ENCODE peak calls at places on chromosomes 12 and 14, in five cellular contexts. One of them, this sample, is unnamed.

GRCh38 chr12:90013409-90013808 is 304.8 kb upstream of the ATP2B1 start:
- DNase-seq in DMS79: no peak
- DNase-seq in NCI-H1694: no peak
- DNase-seq in fibroblast of pulmonary artery: peak; percentile 35
- DNase-seq in skeletal muscle cell: no peak
- DNase-seq in this sample: no peak

GRCh38 chr12:110992909-110993308 is 72.5 kb upstream of the MYL2 start:
- DNase-seq in skeletal muscle cell: no peak
- DNase-seq in DMS79: no peak
- DNase-seq in fibroblast of pulmonary artery: no peak
- DNase-seq in NCI-H1694: no peak
- DNase-seq in this sample: no peak

GRCh38 chr14:78232666-78233065 is 62.5 kb downstream of the NRXN3 start:
- DNase-seq in DMS79: no peak
- DNase-seq in fibroblast of pulmonary artery: no peak
- DNase-seq in NCI-H1694: peak; percentile 47
- DNase-seq in skeletal muscle cell: no peak
- DNase-seq in this sample: no peak

GRCh38 chr14:37272569-37272968 is 74.8 kb downstream of the MIPOL1 start:
- DNase-seq in fibroblast of pulmonary artery: no peak
- DNase-seq in DMS79: no peak
- DNase-seq in NCI-H1694: no peak
- DNase-seq in skeletal muscle cell: no peak
- DNase-seq in this sample: no peak

GRCh38 chr12:64392221-64392620 is 1.7 kb upstream of the C12orf56 start:
- DNase-seq in DMS79: no peak
- DNase-seq in skeletal muscle cell: no peak
- DNase-seq in fibroblast of pulmonary artery: peak; percentile 74
- DNase-seq in NCI-H1694: no peak
- DNase-seq in this sample: no peak

GRCh38 chr12:50224026-50224692 is 57.0 kb upstream of the CERS5 start:
- DNase-seq in skeletal muscle cell: no peak
- DNase-seq in NCI-H1694: no peak
- DNase-seq in DMS79: peak; percentile 95
- DNase-seq in fibroblast of pulmonary artery: peak; percentile 54
- DNase-seq in this sample: no peak

GRCh38 chr14:34833545-34834523 is 41.3 kb downstream of the BAZ1A start:
- DNase-seq in DMS79: no peak
- DNase-seq in fibroblast of pulmonary artery: peak; percentile 41
- DNase-seq in NCI-H1694: no peak
- DNase-seq in skeletal muscle cell: no peak
- DNase-seq in this sample: no peak

GRCh38 chr12:106889326-106889725 is 66.4 kb upstream of the TMEM263 start:
- DNase-seq in skeletal muscle cell: no peak
- DNase-seq in fibroblast of pulmonary artery: no peak
- DNase-seq in DMS79: no peak
- DNase-seq in NCI-H1694: no peak
- DNase-seq in this sample: no peak

GRCh38 chr14:101705733-101706508 is 55.6 kb upstream of the PPP2R5C start:
- DNase-seq in skeletal muscle cell: no peak
- DNase-seq in DMS79: no peak
- DNase-seq in fibroblast of pulmonary artery: peak; percentile 50
- DNase-seq in NCI-H1694: no peak
- DNase-seq in this sample: no peak

GRCh38 chr12:48123169-48123568 is 4.0 kb downstream of the PFKM start:
- DNase-seq in skeletal muscle cell: no peak
- DNase-seq in NCI-H1694: no peak
- DNase-seq in fibroblast of pulmonary artery: no peak
- DNase-seq in DMS79: no peak
- DNase-seq in this sample: no peak

GRCh38 chr12:56338643-56339422 is at the start of gene IL23A:
- DNase-seq in fibroblast of pulmonary artery: no peak
- DNase-seq in NCI-H1694: no peak
- DNase-seq in skeletal muscle cell: no peak
- DNase-seq in DMS79: no peak
- DNase-seq in this sample: peak; percentile 21

GRCh38 chr12:87021400-87021799 is 765.2 kb upstream of the MGAT4C start:
- DNase-seq in fibroblast of pulmonary artery: no peak
- DNase-seq in NCI-H1694: no peak
- DNase-seq in skeletal muscle cell: no peak
- DNase-seq in DMS79: no peak
- DNase-seq in this sample: no peak

GRCh38 chr12:64404470-64405446 is 566 bp downstream of the XPOT start:
- DNase-seq in NCI-H1694: peak; percentile 10
- DNase-seq in DMS79: peak; percentile 18
- DNase-seq in skeletal muscle cell: peak; percentile 72
- DNase-seq in fibroblast of pulmonary artery: peak; percentile 85
- DNase-seq in this sample: no peak

GRCh38 chr14:101372894-101373640 is 188.2 kb upstream of the DIO3 start:
- DNase-seq in NCI-H1694: no peak
- DNase-seq in skeletal muscle cell: no peak
- DNase-seq in DMS79: no peak
- DNase-seq in fibroblast of pulmonary artery: no peak
- DNase-seq in this sample: no peak

GRCh38 chr14:100340454-100340813 is 17.3 kb downstream of the SLC25A47 start:
- DNase-seq in fibroblast of pulmonary artery: no peak
- DNase-seq in NCI-H1694: no peak
- DNase-seq in DMS79: no peak
- DNase-seq in skeletal muscle cell: no peak
- DNase-seq in this sample: no peak

GRCh38 chr14:76953196-76953945 is 75.1 kb downstream of the IRF2BPL start:
- DNase-seq in NCI-H1694: no peak
- DNase-seq in DMS79: peak; percentile 65
- DNase-seq in fibroblast of pulmonary artery: peak; percentile 63
- DNase-seq in skeletal muscle cell: no peak
- DNase-seq in this sample: peak; percentile 66

GRCh38 chr14:60311417-60311816 is 62.4 kb downstream of the PPM1A start:
- DNase-seq in fibroblast of pulmonary artery: peak; percentile 52
- DNase-seq in NCI-H1694: no peak
- DNase-seq in DMS79: no peak
- DNase-seq in skeletal muscle cell: no peak
- DNase-seq in this sample: no peak

GRCh38 chr12:108129017-108129812 is at the start of gene WSCD2:
- DNase-seq in DMS79: peak; percentile 26
- DNase-seq in fibroblast of pulmonary artery: peak; percentile 3
- DNase-seq in NCI-H1694: peak; percentile 13
- DNase-seq in skeletal muscle cell: no peak
- DNase-seq in this sample: peak; percentile 22

GRCh38 chr12:71755146-71755892 is 656 bp downstream of the RAB21 start:
- DNase-seq in fibroblast of pulmonary artery: peak; percentile 64
- DNase-seq in DMS79: no peak
- DNase-seq in skeletal muscle cell: peak; percentile 30
- DNase-seq in NCI-H1694: no peak
- DNase-seq in this sample: peak; percentile 25

GRCh38 chr12:6792522-6793201 is 3.3 kb downstream of the CD4 start:
- DNase-seq in NCI-H1694: no peak
- DNase-seq in DMS79: no peak
- DNase-seq in fibroblast of pulmonary artery: peak; percentile 13
- DNase-seq in skeletal muscle cell: no peak
- DNase-seq in this sample: no peak

This sample was measured in GM12891.